ENCODE peak calls at places on chromosomes 7 and 10, in four cellular contexts. B, S, E and X are unnamed samples.

GRCh38 chr10:22651276-22651980 is 63.0 kb downstream of the PIP4K2A start:
- DNase-seq in B (no peak), S (no peak), E (no peak), X (no peak)

GRCh38 chr10:91596821-91597396 is 36.0 kb downstream of the PPP1R3C start:
- DNase-seq in B (peak; percentile 89), S (no peak), E (peak; percentile 34), X (peak; percentile 80)

GRCh38 chr10:33509231-33509871 is 174.9 kb upstream of the NRP1 start:
- DNase-seq in B (peak; percentile 80), S (no peak), E (peak; percentile 84), X (peak; percentile 92)

GRCh38 chr7:130881091-130881798 is 147.2 kb upstream of the KLF14 start:
- DNase-seq in B (no peak), S (no peak), E (no peak), X (no peak)

GRCh38 chr10:62433181-62433692 is 59.1 kb downstream of the ZNF365 start:
- DNase-seq in B (peak; percentile 88), S (no peak), E (peak; percentile 91), X (peak; percentile 97)

GRCh38 chr10:112666070-112666469 is 219.1 kb downstream of the VTI1A start:
- DNase-seq in B (no peak), S (no peak), E (no peak), X (no peak)

GRCh38 chr7:149257146-149257545 is 4.8 kb upstream of the ZNF783 start:
- DNase-seq in B (no peak), S (no peak), E (no peak), X (no peak)

GRCh38 chr10:43135656-43136055 is 2.6 kb upstream of the CSGALNACT2 start:
- DNase-seq in B (no peak), S (no peak), E (no peak), X (no peak)

GRCh38 chr7:47474211-47474936 is 107.5 kb downstream of the TNS3 start:
- DNase-seq in B (no peak), S (no peak), E (no peak), X (no peak)

GRCh38 chr7:47475880-47476227 is 106.1 kb downstream of the TNS3 start:
- DNase-seq in B (no peak), S (no peak), E (no peak), X (no peak)

GRCh38 chr7:47477191-47478016 is 104.5 kb downstream of the TNS3 start:
- DNase-seq in B (no peak), S (no peak), E (no peak), X (no peak)

GRCh38 chr7:47473499-47474210 is 108.3 kb downstream of the TNS3 start:
- DNase-seq in B (no peak), S (no peak), E (no peak), X (no peak)

DNA sequence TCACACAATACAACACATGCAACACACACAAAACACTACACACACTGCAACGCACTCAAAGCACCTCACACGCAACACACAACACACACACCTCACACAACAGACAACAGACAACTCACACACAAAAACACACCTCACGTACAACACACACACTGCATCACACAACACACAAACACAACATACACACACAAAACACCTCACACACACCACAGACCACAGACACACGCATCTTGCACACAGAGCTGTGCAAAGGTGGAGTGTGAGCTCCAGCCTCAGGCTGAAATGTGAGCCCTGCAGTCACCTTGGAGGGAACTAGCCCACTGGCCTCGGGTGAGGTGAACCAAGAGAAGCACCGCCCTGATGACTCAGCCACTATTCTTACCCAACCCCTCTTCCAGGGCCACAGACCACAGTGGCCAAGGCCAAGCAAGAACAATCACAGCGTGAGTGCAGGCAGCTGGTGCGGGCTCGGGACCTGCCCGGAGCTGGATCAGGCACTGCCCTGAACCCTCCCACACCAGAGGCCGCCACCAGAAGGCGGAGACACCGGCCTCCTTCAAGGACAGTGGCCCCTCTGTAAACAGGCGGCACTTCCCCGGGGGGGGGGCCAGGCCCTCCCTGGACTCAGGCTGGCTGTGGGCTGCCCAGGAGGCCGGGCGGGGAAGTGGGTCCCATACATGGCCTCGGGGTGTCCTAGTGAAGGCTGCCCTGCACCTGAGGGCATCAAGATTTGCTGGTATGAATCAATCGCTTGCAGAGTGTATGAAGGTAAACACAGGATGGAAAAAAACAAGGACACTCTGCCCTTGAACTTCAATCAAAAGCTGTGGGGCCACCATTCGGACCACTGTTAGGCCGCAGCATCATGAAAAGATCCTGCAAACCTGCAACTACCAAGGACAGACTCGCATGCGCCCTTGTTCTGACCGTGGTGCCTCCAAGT is 106.7 kb downstream of the TNS3 start:
- DNase-seq in B (peak; percentile 98), S (peak; percentile 96), E (peak; percentile 97), X (peak; percentile 96)
- TF ChIP-seq CTCF in B (peak; percentile 30), S (no peak), E (peak; percentile 41), X (peak; percentile 7)

DNA sequence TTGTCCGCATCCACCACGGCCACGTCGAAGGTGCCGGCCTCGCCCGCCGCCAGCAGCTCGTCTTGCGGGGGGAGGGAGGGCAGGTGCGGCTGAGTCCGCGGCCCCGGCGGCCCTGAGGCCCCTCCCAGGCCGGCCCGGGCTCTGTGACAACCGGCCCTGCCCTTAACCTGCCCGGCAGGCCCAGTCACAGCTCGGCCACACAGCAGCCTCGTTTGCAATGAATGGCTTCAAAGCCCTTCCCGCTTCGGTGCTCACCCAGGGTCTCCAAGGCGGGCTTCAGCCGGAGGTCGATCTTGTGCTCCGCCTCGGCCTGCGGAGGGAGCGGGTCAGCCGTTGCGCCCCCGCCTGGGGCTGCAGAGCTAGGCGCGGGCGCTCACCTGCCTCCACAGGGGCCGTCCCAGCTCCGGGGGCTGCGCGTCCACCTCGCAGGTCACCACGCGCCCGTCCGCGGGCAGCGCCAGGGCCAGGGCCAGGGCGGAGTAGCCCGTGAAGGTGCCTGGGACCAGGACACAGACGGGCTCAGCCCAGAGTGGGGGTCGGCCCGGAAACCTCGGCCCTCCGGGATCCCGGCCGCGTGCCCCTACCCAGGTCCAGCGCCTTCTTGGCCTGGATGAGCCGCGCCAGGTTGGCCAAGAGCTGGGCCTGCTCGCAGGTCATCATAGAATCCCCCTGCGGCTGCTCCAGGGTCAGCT is 928 bp downstream of the COMTD1 start:
- DNase-seq in B (no peak), S (no peak), E (no peak), X (no peak)
- TF ChIP-seq CTCF in B (no peak), S (no peak), E (no peak), X (no peak)

GRCh38 chr7:128919881-128920789 is 9.6 kb upstream of the KCP start:
- DNase-seq in B (no peak), S (peak; percentile 36), E (no peak), X (no peak)
- TF ChIP-seq CTCF in B (no peak), S (no peak), E (no peak), X (no peak)

GRCh38 chr10:126223512-126224067 is 164.7 kb downstream of the ADAM12 start:
- DNase-seq in B (no peak), S (no peak), E (no peak), X (no peak)
- TF ChIP-seq CTCF in B (no peak), S (no peak), E (no peak), X (no peak)

GRCh38 chr10:11023554-11023953 is 5.9 kb downstream of the CELF2 start:
- DNase-seq in B (no peak), S (no peak), E (no peak), X (no peak)

GRCh38 chr10:11025978-11026377 is 8.3 kb downstream of the CELF2 start:
- DNase-seq in B (no peak), S (no peak), E (no peak), X (no peak)

GRCh38 chr10:11024596-11024995 is 6.9 kb downstream of the CELF2 start:
- DNase-seq in B (no peak), S (no peak), E (peak; percentile 24), X (no peak)

GRCh38 chr10:11020026-11020820 is 2.6 kb downstream of the CELF2 start:
- DNase-seq in B (no peak), S (no peak), E (no peak), X (no peak)

GRCh38 chr10:11023009-11023408 is 5.3 kb downstream of the CELF2 start:
- DNase-seq in B (no peak), S (no peak), E (no peak), X (no peak)
- TF ChIP-seq CTCF in B (no peak), S (no peak), E (no peak), X (no peak)

GRCh38 chr7:116230191-116231005 is 20.1 kb downstream of the TES start:
- DNase-seq in B (no peak), S (no peak), E (no peak), X (peak; percentile 34)

GRCh38 chr7:116232920-116233319 is 22.6 kb downstream of the TES start:
- DNase-seq in B (no peak), S (no peak), E (no peak), X (no peak)

GRCh38 chr7:116234517-116235200 is 24.3 kb downstream of the TES start:
- DNase-seq in B (no peak), S (no peak), E (no peak), X (no peak)

GRCh38 chr7:116231543-116232401 is 21.4 kb downstream of the TES start:
- DNase-seq in B (peak; percentile 81), S (no peak), E (no peak), X (peak; percentile 80)

GRCh38 chr7:116232402-116232749 is 22.0 kb downstream of the TES start:
- DNase-seq in B (peak; percentile 43), S (no peak), E (no peak), X (peak; percentile 44)
- TF ChIP-seq CTCF in B (no peak), S (no peak), E (no peak), X (no peak)

GRCh38 chr10:124124769-124125161 is 31.4 kb upstream of the CHST15 start:
- DNase-seq in B (no peak), S (no peak), E (no peak), X (no peak)

GRCh38 chr10:124124123-124124768 is 30.8 kb upstream of the CHST15 start:
- DNase-seq in B (no peak), S (no peak), E (no peak), X (no peak)

GRCh38 chr10:124126139-124126538 is 32.7 kb upstream of the CHST15 start:
- DNase-seq in B (no peak), S (no peak), E (no peak), X (no peak)

GRCh38 chr10:124126711-124127385 is 33.5 kb upstream of the CHST15 start:
- DNase-seq in B (no peak), S (no peak), E (no peak), X (no peak)

DNA sequence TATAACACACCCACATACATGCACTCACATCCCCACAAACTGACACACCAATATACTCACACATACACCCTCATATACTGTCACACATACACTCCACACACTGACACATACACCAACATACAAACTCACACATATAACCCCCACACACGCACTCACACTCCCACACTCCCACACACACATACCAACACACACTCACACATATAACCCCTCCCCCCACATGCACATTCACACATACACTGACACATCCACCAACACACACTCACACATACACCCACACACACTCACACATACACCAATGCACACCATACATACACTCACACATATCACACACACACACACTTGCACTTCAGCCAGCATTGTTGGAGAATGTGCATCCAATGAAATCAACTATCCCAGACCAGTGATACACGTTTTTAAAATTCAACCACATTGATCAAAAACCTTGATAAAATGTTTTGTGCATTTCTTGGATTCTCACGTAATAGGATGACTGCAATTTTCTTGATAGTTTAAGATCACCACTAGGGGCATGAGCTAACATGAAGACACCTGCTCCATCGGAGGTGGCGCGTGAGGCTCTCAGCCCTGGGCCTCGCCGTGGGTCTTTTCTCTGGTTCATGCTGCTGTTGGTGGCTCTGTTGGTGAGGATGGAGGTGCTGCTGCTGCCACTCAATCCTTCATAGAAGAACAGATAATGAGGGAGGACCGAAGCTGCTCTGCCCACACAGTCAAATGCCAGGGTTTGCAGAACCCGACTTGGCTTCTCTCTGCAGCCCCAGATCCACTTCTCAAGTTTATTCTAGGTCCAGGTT is 32.1 kb upstream of the CHST15 start:
- DNase-seq in B (no peak), S (no peak), E (peak; percentile 36), X (no peak)
- TF ChIP-seq CTCF in B (peak; percentile 36), S (peak; percentile 23), E (no peak), X (peak; percentile 43)

GRCh38 chr7:29807179-29807841 is 1.0 kb downstream of the WIPF3 start:
- DNase-seq in B (no peak), S (peak; percentile 74), E (no peak), X (no peak)
- TF ChIP-seq CTCF in B (no peak), S (no peak), E (no peak), X (no peak)